ENCODE peak calls at places on chromosomes 7 and 10, in ten cellular contexts. B is activated CD4-positive, alpha-beta T cell treated with anti-CD3 and anti-CD28 coated beads, Interleukin-2, amount 50 U/mL, for 1 hour; A is HuH-7.5; Q is stimulated activated CD4-positive, alpha-beta T cell treated with anti-CD3 and anti-CD28 coated beads, Interleukin-12 subunit alpha, Interleukin-12 subunit beta, amount 100 ng/mL, for 48 hours; P is AG04450; V is mucosa of descending colon; T is GM06990; O is glutamatergic neuron; F is SW 1271; M is A549. U is an unnamed sample.

GRCh38 chr7:124655990-124656389 is 109.6 kb downstream of the GPR37 start:
- DNase-seq in B (no peak), A (no peak), Q (no peak), P (no peak), V (no peak), T (no peak), O (no peak), F (no peak), M (no peak), U (no peak)

GRCh38 chr7:37987732-37988131 is 67.3 kb downstream of the EPDR1 start:
- DNase-seq in B (no peak), A (no peak), Q (no peak), P (no peak), V (no peak), T (no peak), O (no peak), F (no peak), M (peak; percentile 16), U (no peak)

GRCh38 chr7:159281573-159281972 is 136.9 kb upstream of the VIPR2 start:
- DNase-seq in B (no peak), A (no peak), Q (no peak), P (no peak), V (no peak), T (no peak), O (no peak), F (no peak), M (no peak), U (no peak)

GRCh38 chr7:104625956-104626355 is 297.6 kb downstream of the LHFPL3 start:
- DNase-seq in B (no peak), A (no peak), Q (no peak), P (no peak), V (no peak), T (no peak), O (no peak), F (no peak), M (no peak), U (no peak)

GRCh38 chr7:86999737-87000136 is 59.7 kb downstream of the ELAPOR2 start:
- DNase-seq in B (no peak), A (no peak), Q (no peak), P (no peak), V (no peak), T (no peak), O (no peak), F (no peak), M (no peak), U (no peak)

GRCh38 chr10:83983578-83984255 is 155.6 kb upstream of the GHITM start:
- DNase-seq in B (no peak), A (no peak), Q (no peak), P (no peak), V (no peak), T (no peak), O (peak; percentile 29), F (no peak), M (peak; percentile 5), U (no peak)

GRCh38 chr7:26186364-26187311 is 13.9 kb downstream of the HNRNPA2B1 start:
- DNase-seq in B (no peak), A (no peak), Q (no peak), P (no peak), V (no peak), T (no peak), O (no peak), F (peak; percentile 44), M (no peak), U (no peak)

GRCh38 chr7:4013793-4014192 is 668.3 kb upstream of the FOXK1 start:
- DNase-seq in B (no peak), A (no peak), Q (no peak), P (no peak), V (no peak), T (no peak), O (peak; percentile 69), F (no peak), M (no peak), U (no peak)

GRCh38 chr10:103078309-103078615 is 114.8 kb downstream of the NT5C2 start:
- DNase-seq in B (no peak), A (no peak), Q (no peak), P (no peak), V (no peak), T (no peak), O (no peak), F (no peak), M (no peak), U (no peak)

GRCh38 chr10:30391266-30391665 is 42.2 kb upstream of the MTPAP start:
- DNase-seq in B (no peak), A (no peak), Q (no peak), P (no peak), V (no peak), T (no peak), O (no peak), F (no peak), M (no peak), U (no peak)